ENCODE peak calls at places on chromosomes 16 and 17, in ten cellular contexts. One of them, this sample, is unnamed.

GRCh38 chr16:85916141-85916890 is 17.4 kb downstream of the IRF8 start:
- DNase-seq in endothelial cell of umbilical vein: no peak
- DNase-seq in lower lobe of right lung: peak; percentile 90
- DNase-seq in right cardiac atrium: peak; percentile 76
- DNase-seq in pancreas: no peak
- DNase-seq in PC-3: peak; percentile 27
- DNase-seq in psoas muscle: no peak
- DNase-seq in A673: peak; percentile 15
- DNase-seq in tibial artery: no peak
- DNase-seq in CD8-positive, alpha-beta memory T cell: no peak
- DNase-seq in this sample: peak; percentile 93

GRCh38 chr16:55035037-55035436 is 104.4 kb downstream of the IRX5 start:
- DNase-seq in endothelial cell of umbilical vein: no peak
- DNase-seq in lower lobe of right lung: peak; percentile 53
- DNase-seq in right cardiac atrium: no peak
- DNase-seq in pancreas: no peak
- DNase-seq in PC-3: peak; percentile 3
- DNase-seq in psoas muscle: no peak
- DNase-seq in A673: peak; percentile 68
- DNase-seq in tibial artery: peak; percentile 40
- DNase-seq in CD8-positive, alpha-beta memory T cell: no peak
- DNase-seq in this sample: no peak

GRCh38 chr17:42980274-42980765 is at the start of gene RUNDC1:
- DNase-seq in endothelial cell of umbilical vein: peak; percentile 85
- DNase-seq in lower lobe of right lung: peak; percentile 98
- DNase-seq in right cardiac atrium: peak; percentile 97
- DNase-seq in pancreas: peak; percentile 97
- DNase-seq in PC-3: peak; percentile 83
- DNase-seq in psoas muscle: peak; percentile 93
- DNase-seq in A673: peak; percentile 89
- DNase-seq in tibial artery: peak; percentile 96
- DNase-seq in CD8-positive, alpha-beta memory T cell: peak; percentile 90
- DNase-seq in this sample: peak; percentile 98

GRCh38 chr17:78053777-78054468 is 74.6 kb downstream of the TMC6 start:
- DNase-seq in endothelial cell of umbilical vein: no peak
- DNase-seq in lower lobe of right lung: no peak
- DNase-seq in right cardiac atrium: no peak
- DNase-seq in pancreas: no peak
- DNase-seq in PC-3: peak; percentile 80
- DNase-seq in psoas muscle: no peak
- DNase-seq in A673: no peak
- DNase-seq in tibial artery: no peak
- DNase-seq in CD8-positive, alpha-beta memory T cell: no peak
- DNase-seq in this sample: no peak

GRCh38 chr17:39663688-39664580 is 1.2 kb upstream of the TCAP start:
- DNase-seq in endothelial cell of umbilical vein: no peak
- DNase-seq in lower lobe of right lung: no peak
- DNase-seq in right cardiac atrium: peak; percentile 71
- DNase-seq in pancreas: no peak
- DNase-seq in PC-3: no peak
- DNase-seq in psoas muscle: no peak
- DNase-seq in A673: no peak
- DNase-seq in tibial artery: peak; percentile 70
- DNase-seq in CD8-positive, alpha-beta memory T cell: no peak
- DNase-seq in this sample: peak; percentile 84

GRCh38 chr17:46818929-46819859 is 702 bp upstream of the WNT3 start:
- DNase-seq in endothelial cell of umbilical vein: no peak
- DNase-seq in lower lobe of right lung: peak; percentile 49
- DNase-seq in right cardiac atrium: peak; percentile 58
- DNase-seq in pancreas: no peak
- DNase-seq in PC-3: no peak
- DNase-seq in psoas muscle: no peak
- DNase-seq in A673: no peak
- DNase-seq in tibial artery: no peak
- DNase-seq in CD8-positive, alpha-beta memory T cell: no peak
- DNase-seq in this sample: peak; percentile 86

GRCh38 chr16:70659546-70659945 is 13.2 kb downstream of the IL34 start:
- DNase-seq in endothelial cell of umbilical vein: no peak
- DNase-seq in lower lobe of right lung: no peak
- DNase-seq in right cardiac atrium: no peak
- DNase-seq in pancreas: peak; percentile 47
- DNase-seq in PC-3: no peak
- DNase-seq in psoas muscle: no peak
- DNase-seq in A673: no peak
- DNase-seq in tibial artery: no peak
- DNase-seq in CD8-positive, alpha-beta memory T cell: no peak
- DNase-seq in this sample: no peak

GRCh38 chr16:54597222-54597621 is 310.6 kb upstream of the IRX3 start:
- DNase-seq in endothelial cell of umbilical vein: no peak
- DNase-seq in lower lobe of right lung: no peak
- DNase-seq in right cardiac atrium: no peak
- DNase-seq in pancreas: no peak
- DNase-seq in PC-3: no peak
- DNase-seq in psoas muscle: no peak
- DNase-seq in A673: no peak
- DNase-seq in tibial artery: no peak
- DNase-seq in CD8-positive, alpha-beta memory T cell: no peak
- DNase-seq in this sample: no peak

GRCh38 chr17:79242393-79242792 is 167.8 kb downstream of the ENGASE start:
- DNase-seq in endothelial cell of umbilical vein: no peak
- DNase-seq in lower lobe of right lung: no peak
- DNase-seq in right cardiac atrium: no peak
- DNase-seq in pancreas: no peak
- DNase-seq in PC-3: no peak
- DNase-seq in psoas muscle: no peak
- DNase-seq in A673: no peak
- DNase-seq in tibial artery: no peak
- DNase-seq in CD8-positive, alpha-beta memory T cell: no peak
- DNase-seq in this sample: no peak

GRCh38 chr16:79299154-79299799 is 301.3 kb downstream of the MAF start:
- DNase-seq in endothelial cell of umbilical vein: no peak
- DNase-seq in lower lobe of right lung: no peak
- DNase-seq in right cardiac atrium: no peak
- DNase-seq in pancreas: no peak
- DNase-seq in PC-3: no peak
- DNase-seq in psoas muscle: no peak
- DNase-seq in A673: no peak
- DNase-seq in tibial artery: no peak
- DNase-seq in CD8-positive, alpha-beta memory T cell: no peak
- DNase-seq in this sample: no peak

DNA sequence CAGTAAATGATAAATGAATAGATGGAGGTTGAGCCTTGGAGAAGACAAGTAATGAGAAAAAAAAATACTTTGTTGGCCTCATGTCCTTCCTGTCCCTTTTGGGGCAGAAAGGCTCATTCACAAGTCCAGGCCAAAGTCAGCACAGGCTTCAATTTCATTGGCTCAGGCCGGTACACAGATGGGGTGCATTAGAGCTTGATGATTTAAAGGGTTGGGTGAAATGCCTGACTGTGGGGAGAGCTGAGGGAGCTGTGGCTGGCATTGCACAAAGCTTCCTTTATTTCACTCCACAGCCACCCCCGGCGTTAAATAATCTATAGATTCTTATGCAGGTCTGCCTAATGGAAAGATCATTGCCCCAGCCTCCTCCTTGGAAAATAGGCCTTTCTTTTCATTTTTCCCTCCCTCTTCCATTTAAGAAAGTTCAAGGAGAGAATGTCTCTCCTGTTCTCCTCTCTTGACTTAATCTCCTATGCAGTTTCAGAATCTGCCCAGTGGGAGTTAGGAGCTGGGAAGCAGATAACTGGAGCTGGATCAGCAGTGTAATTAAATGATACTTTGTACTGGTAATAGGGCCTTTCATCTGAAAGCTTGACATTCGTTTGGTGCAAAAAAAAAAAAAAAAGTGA is 24.4 kb downstream of the YPEL2 start:
- DNase-seq in endothelial cell of umbilical vein: no peak
- DNase-seq in lower lobe of right lung: no peak
- DNase-seq in right cardiac atrium: no peak
- DNase-seq in pancreas: no peak
- DNase-seq in PC-3: no peak
- DNase-seq in psoas muscle: no peak
- DNase-seq in A673: no peak
- DNase-seq in tibial artery: no peak
- DNase-seq in CD8-positive, alpha-beta memory T cell: no peak
- DNase-seq in this sample: no peak
- H3K4me1 ChIP-seq in endothelial cell of umbilical vein: peaks cover 5% of the 10 kb centered on the region
- H3K4me1 ChIP-seq in lower lobe of right lung: peaks cover 38% of the 10 kb centered on the region
- H3K4me1 ChIP-seq in right cardiac atrium: peaks cover 30% of the 10 kb centered on the region
- H3K4me1 ChIP-seq in pancreas: peaks cover 31% of the 10 kb centered on the region
- H3K4me1 ChIP-seq in PC-3: peaks cover 6% of the 10 kb centered on the region
- H3K4me1 ChIP-seq in psoas muscle: peaks cover 85% of the 10 kb centered on the region
- H3K4me1 ChIP-seq in A673: peaks cover 5% of the 10 kb centered on the region
- H3K4me1 ChIP-seq in tibial artery: peaks cover 87% of the 10 kb centered on the region
- H3K4me1 ChIP-seq in CD8-positive, alpha-beta memory T cell: peaks cover 43% of the 10 kb centered on the region
- H3K4me1 ChIP-seq in this sample: peaks cover 9% of the 10 kb centered on the region

DNA sequence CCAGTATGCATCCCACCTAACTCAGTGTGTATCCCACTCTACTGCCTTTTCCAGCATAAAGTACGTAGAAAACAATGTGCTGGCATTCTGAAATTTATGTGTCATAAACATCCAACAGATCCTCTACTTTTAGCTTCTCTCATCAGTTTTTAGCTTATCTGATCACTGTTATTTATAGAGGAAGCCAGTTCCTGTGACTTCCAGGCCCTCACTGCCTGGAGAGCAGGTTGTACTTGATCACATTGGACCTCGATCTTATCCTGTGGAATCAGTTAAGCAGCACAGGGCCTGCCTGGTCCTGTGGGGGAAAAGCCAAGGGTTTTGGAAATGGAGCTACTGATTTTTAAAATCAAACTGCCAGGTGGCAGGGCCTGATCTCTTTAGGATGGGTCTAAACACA is 30.8 kb downstream of the PRSS54 start:
- DNase-seq in endothelial cell of umbilical vein: no peak
- DNase-seq in lower lobe of right lung: no peak
- DNase-seq in right cardiac atrium: no peak
- DNase-seq in pancreas: no peak
- DNase-seq in PC-3: no peak
- DNase-seq in psoas muscle: no peak
- DNase-seq in A673: no peak
- DNase-seq in tibial artery: no peak
- DNase-seq in CD8-positive, alpha-beta memory T cell: no peak
- DNase-seq in this sample: no peak
- H3K27ac ChIP-seq in endothelial cell of umbilical vein: no peak overlapping the region
- H3K27ac ChIP-seq in lower lobe of right lung: no peak overlapping the region
- H3K27ac ChIP-seq in right cardiac atrium: no peak overlapping the region
- H3K27ac ChIP-seq in pancreas: no peak overlapping the region
- H3K27ac ChIP-seq in PC-3: no peak overlapping the region
- H3K27ac ChIP-seq in psoas muscle: no peak overlapping the region
- H3K27ac ChIP-seq in A673: no peak overlapping the region
- H3K27ac ChIP-seq in tibial artery: no peak overlapping the region
- H3K27ac ChIP-seq in CD8-positive, alpha-beta memory T cell: peak overlapping the region; percentile 38
- H3K27ac ChIP-seq in this sample: no peak overlapping the region

GRCh38 chr16:72092832-72093447 is 480 bp downstream of the TXNL4B start:
- DNase-seq in endothelial cell of umbilical vein: peak; percentile 64
- DNase-seq in lower lobe of right lung: no peak
- DNase-seq in right cardiac atrium: peak; percentile 42
- DNase-seq in pancreas: no peak
- DNase-seq in PC-3: peak; percentile 63
- DNase-seq in psoas muscle: no peak
- DNase-seq in A673: peak; percentile 52
- DNase-seq in tibial artery: no peak
- DNase-seq in CD8-positive, alpha-beta memory T cell: no peak
- DNase-seq in this sample: no peak

GRCh38 chr16:72098936-72099335 is 5.3 kb downstream of the DHX38 start:
- DNase-seq in endothelial cell of umbilical vein: no peak
- DNase-seq in lower lobe of right lung: no peak
- DNase-seq in right cardiac atrium: no peak
- DNase-seq in pancreas: no peak
- DNase-seq in PC-3: no peak
- DNase-seq in psoas muscle: no peak
- DNase-seq in A673: no peak
- DNase-seq in tibial artery: no peak
- DNase-seq in CD8-positive, alpha-beta memory T cell: no peak
- DNase-seq in this sample: no peak

GRCh38 chr16:72094266-72094610 is 591 bp downstream of the DHX38 start:
- DNase-seq in endothelial cell of umbilical vein: no peak
- DNase-seq in lower lobe of right lung: no peak
- DNase-seq in right cardiac atrium: no peak
- DNase-seq in pancreas: no peak
- DNase-seq in PC-3: peak; percentile 4
- DNase-seq in psoas muscle: no peak
- DNase-seq in A673: peak; percentile 28
- DNase-seq in tibial artery: no peak
- DNase-seq in CD8-positive, alpha-beta memory T cell: no peak
- DNase-seq in this sample: no peak

GRCh38 chr16:72091217-72091616 is 2.2 kb downstream of the TXNL4B start:
- DNase-seq in endothelial cell of umbilical vein: no peak
- DNase-seq in lower lobe of right lung: no peak
- DNase-seq in right cardiac atrium: no peak
- DNase-seq in pancreas: no peak
- DNase-seq in PC-3: no peak
- DNase-seq in psoas muscle: no peak
- DNase-seq in A673: no peak
- DNase-seq in tibial artery: no peak
- DNase-seq in CD8-positive, alpha-beta memory T cell: no peak
- DNase-seq in this sample: no peak

GRCh38 chr16:72093448-72094265 is at the start of the genes DHX38 and TXNL4B:
- DNase-seq in endothelial cell of umbilical vein: peak; percentile 99
- DNase-seq in lower lobe of right lung: peak; percentile 95
- DNase-seq in right cardiac atrium: peak; percentile 95
- DNase-seq in pancreas: peak; percentile 93
- DNase-seq in PC-3: peak; percentile 96
- DNase-seq in psoas muscle: peak; percentile 91
- DNase-seq in A673: peak; percentile 99
- DNase-seq in tibial artery: peak; percentile 97
- DNase-seq in CD8-positive, alpha-beta memory T cell: peak; percentile 86
- DNase-seq in this sample: peak; percentile 89
- H3K4me3 ChIP-seq in endothelial cell of umbilical vein: peak within 1 kb of the TSS; percentile 98
- H3K4me3 ChIP-seq in lower lobe of right lung: peak within 1 kb of the TSS; percentile 98
- H3K4me3 ChIP-seq in right cardiac atrium: peak within 1 kb of the TSS; percentile 72
- H3K4me3 ChIP-seq in pancreas: peak within 1 kb of the TSS; percentile 80
- H3K4me3 ChIP-seq in PC-3: peak within 1 kb of the TSS; percentile 92
- H3K4me3 ChIP-seq in psoas muscle: peak within 1 kb of the TSS; percentile 89
- H3K4me3 ChIP-seq in A673: peak within 1 kb of the TSS; percentile 70
- H3K4me3 ChIP-seq in tibial artery: peak within 1 kb of the TSS; percentile 68
- H3K4me3 ChIP-seq in CD8-positive, alpha-beta memory T cell: peak within 1 kb of the TSS; percentile 84
- H3K4me3 ChIP-seq in this sample: peak within 1 kb of the TSS; percentile 82

DNA sequence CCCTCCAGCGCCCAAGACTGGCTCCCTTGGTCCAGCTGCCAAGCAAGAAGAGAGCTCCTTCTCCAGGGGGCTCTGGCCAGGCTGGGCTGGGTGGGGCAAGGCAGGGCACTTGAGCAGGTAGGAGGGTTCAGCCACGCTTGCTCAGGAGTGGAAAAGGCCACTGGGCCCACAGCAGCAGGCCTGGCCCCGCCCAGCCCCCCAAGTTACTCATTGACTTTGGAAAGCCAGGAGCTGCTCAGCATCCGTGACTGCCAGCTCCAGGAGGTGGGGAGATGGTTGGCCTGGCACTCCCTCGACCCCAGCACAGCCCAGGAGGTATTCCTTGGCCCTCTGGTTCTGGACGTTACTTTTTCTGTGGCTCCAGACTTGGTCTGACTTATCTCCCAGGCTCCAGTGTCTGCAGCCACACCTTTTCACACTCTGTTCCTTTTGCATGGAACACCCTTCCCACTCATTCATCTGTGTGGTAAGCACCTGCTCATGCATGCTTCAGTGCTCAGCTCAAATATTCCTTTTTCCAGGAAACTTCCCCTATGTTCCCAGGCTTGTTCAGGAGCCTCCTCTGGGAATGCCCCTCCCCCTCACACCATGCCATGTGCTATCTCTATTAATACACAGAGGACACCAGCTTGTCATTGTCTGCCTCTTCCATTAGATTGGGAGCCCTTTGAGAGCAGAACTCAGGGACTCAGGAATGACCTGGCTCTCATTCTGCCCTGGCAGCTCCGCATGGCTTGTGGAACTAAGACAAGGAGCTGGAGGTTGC is at the start of gene CDH16:
- DNase-seq in endothelial cell of umbilical vein: no peak
- DNase-seq in lower lobe of right lung: no peak
- DNase-seq in right cardiac atrium: peak; percentile 57
- DNase-seq in pancreas: peak; percentile 55
- DNase-seq in PC-3: no peak
- DNase-seq in psoas muscle: no peak
- DNase-seq in A673: no peak
- DNase-seq in tibial artery: no peak
- DNase-seq in CD8-positive, alpha-beta memory T cell: no peak
- DNase-seq in this sample: no peak
- H3K4me1 ChIP-seq in endothelial cell of umbilical vein: no peaks in the 10 kb centered on the region
- H3K4me1 ChIP-seq in lower lobe of right lung: peaks cover 11% of the 10 kb centered on the region
- H3K4me1 ChIP-seq in right cardiac atrium: peaks cover 3% of the 10 kb centered on the region
- H3K4me1 ChIP-seq in pancreas: no peaks in the 10 kb centered on the region
- H3K4me1 ChIP-seq in PC-3: no peaks in the 10 kb centered on the region
- H3K4me1 ChIP-seq in psoas muscle: no peaks in the 10 kb centered on the region
- H3K4me1 ChIP-seq in A673: peaks cover 7% of the 10 kb centered on the region
- H3K4me1 ChIP-seq in tibial artery: peaks cover 27% of the 10 kb centered on the region
- H3K4me1 ChIP-seq in CD8-positive, alpha-beta memory T cell: no peaks in the 10 kb centered on the region
- H3K4me1 ChIP-seq in this sample: peaks cover 5% of the 10 kb centered on the region